ENCODE peak calls at places on chromosomes 3 and 15, in four cellular contexts. A is NT2/D1; Q is CD4-positive, alpha-beta memory T cell; M is CD4-positive, CD25-positive, alpha-beta regulatory T cell. P is an unnamed sample.

GRCh38 chr3:133956982-133957381 is 61.3 kb upstream of the RAB6B start:
- DNase-seq in A (no peak), Q (no peak), M (no peak), P (no peak)

GRCh38 chr3:4416961-4417360 is 50.1 kb downstream of the SUMF1 start:
- DNase-seq in A (no peak), Q (no peak), M (no peak), P (no peak)

GRCh38 chr3:71063768-71064287 is 519.7 kb downstream of the FOXP1 start:
- DNase-seq in A (no peak), Q (peak; percentile 68), M (peak; percentile 12), P (no peak)

GRCh38 chr3:42149537-42150426 is 58.6 kb downstream of the TRAK1 start:
- DNase-seq in A (no peak), Q (no peak), M (no peak), P (no peak)

GRCh38 chr3:13283877-13284264 is 136.3 kb downstream of the NUP210 start:
- DNase-seq in A (no peak), Q (no peak), M (no peak), P (no peak)

GRCh38 chr3:8663177-8664061 is 18.8 kb upstream of the SSUH2 start:
- DNase-seq in A (peak; percentile 78), Q (no peak), M (no peak), P (no peak)

GRCh38 chr3:143206955-143207337 is 87.4 kb downstream of the CHST2 start:
- DNase-seq in A (no peak), Q (no peak), M (no peak), P (no peak)

GRCh38 chr3:113167929-113168771 is 43.2 kb upstream of the BOC start:
- DNase-seq in A (no peak), Q (no peak), M (no peak), P (no peak)

GRCh38 chr15:62119224-62119925 is 45.7 kb downstream of the C2CD4B start:
- DNase-seq in A (no peak), Q (peak; percentile 45), M (no peak), P (no peak)

GRCh38 chr15:70314018-70314354 is 216.3 kb upstream of the TLE3 start:
- DNase-seq in A (no peak), Q (no peak), M (no peak), P (no peak)

GRCh38 chr3:54874816-54875556 is 52.9 kb downstream of the LRTM1 start:
- DNase-seq in A (no peak), Q (no peak), M (no peak), P (no peak)

GRCh38 chr3:139203752-139204151 is 140.1 kb upstream of the MRPS22 start:
- DNase-seq in A (no peak), Q (no peak), M (no peak), P (no peak)

GRCh38 chr15:68629519-68630204 is 50.9 kb downstream of the CORO2B start:
- DNase-seq in A (no peak), Q (no peak), M (no peak), P (no peak)

GRCh38 chr15:101175396-101175795 is 76.5 kb downstream of the CHSY1 start:
- DNase-seq in A (no peak), Q (no peak), M (no peak), P (no peak)

GRCh38 chr15:33392453-33392852 is 81.7 kb downstream of the RYR3 start:
- DNase-seq in A (no peak), Q (no peak), M (no peak), P (no peak)

GRCh38 chr3:8987673-8988655 is 24.7 kb upstream of the RAD18 start:
- DNase-seq in A (peak; percentile 79), Q (peak; percentile 58), M (peak; percentile 28), P (no peak)

GRCh38 chr3:134039161-134039862 is 9.6 kb upstream of the SLCO2A1 start:
- DNase-seq in A (no peak), Q (no peak), M (no peak), P (no peak)

GRCh38 chr15:98069256-98069655 is 108.8 kb downstream of the ARRDC4 start:
- DNase-seq in A (no peak), Q (no peak), M (no peak), P (no peak)

GRCh38 chr15:100628746-100629145 is 26.4 kb downstream of the ASB7 start:
- DNase-seq in A (no peak), Q (no peak), M (no peak), P (no peak)

GRCh38 chr15:39807791-39808190 is 25.1 kb upstream of the FSIP1 start:
- DNase-seq in A (no peak), Q (no peak), M (no peak), P (no peak)

GRCh38 chr3:128367726-128368125 is 99.0 kb downstream of the DNAJB8 start:
- DNase-seq in A (no peak), Q (no peak), M (no peak), P (no peak)

GRCh38 chr3:56810912-56811544 is 9.3 kb upstream of the ARHGEF3 start:
- DNase-seq in A (no peak), Q (no peak), M (no peak), P (no peak)

GRCh38 chr3:171044384-171044783 is 17.9 kb upstream of the SLC2A2 start:
- DNase-seq in A (no peak), Q (no peak), M (no peak), P (no peak)

GRCh38 chr3:52846427-52846983 is 11.7 kb upstream of the MUSTN1 start:
- DNase-seq in A (no peak), Q (no peak), M (no peak), P (no peak)

GRCh38 chr3:158419820-158420653 is 151.0 kb upstream of the MLF1 start:
- DNase-seq in A (no peak), Q (no peak), M (no peak), P (no peak)

GRCh38 chr15:99432271-99433025 is 133.3 kb upstream of the MEF2A start:
- DNase-seq in A (no peak), Q (no peak), M (no peak), P (no peak)

GRCh38 chr15:98126326-98127090 is 166.0 kb downstream of the ARRDC4 start:
- DNase-seq in A (no peak), Q (no peak), M (no peak), P (no peak)

GRCh38 chr15:101676965-101677364 is 24.8 kb upstream of the TM2D3 start:
- DNase-seq in A (no peak), Q (no peak), M (no peak), P (no peak)

GRCh38 chr3:8968375-8968882 is 5.2 kb upstream of the RAD18 start:
- DNase-seq in A (no peak), Q (no peak), M (no peak), P (no peak)

GRCh38 chr3:100400424-100400781 is 486 bp downstream of the TOMM70 start:
- DNase-seq in A (no peak), Q (peak; percentile 77), M (peak; percentile 27), P (peak; percentile 23)

GRCh38 chr3:109059289-109059688 is 58.6 kb downstream of the MORC1 start:
- DNase-seq in A (no peak), Q (no peak), M (no peak), P (no peak)

DNA sequence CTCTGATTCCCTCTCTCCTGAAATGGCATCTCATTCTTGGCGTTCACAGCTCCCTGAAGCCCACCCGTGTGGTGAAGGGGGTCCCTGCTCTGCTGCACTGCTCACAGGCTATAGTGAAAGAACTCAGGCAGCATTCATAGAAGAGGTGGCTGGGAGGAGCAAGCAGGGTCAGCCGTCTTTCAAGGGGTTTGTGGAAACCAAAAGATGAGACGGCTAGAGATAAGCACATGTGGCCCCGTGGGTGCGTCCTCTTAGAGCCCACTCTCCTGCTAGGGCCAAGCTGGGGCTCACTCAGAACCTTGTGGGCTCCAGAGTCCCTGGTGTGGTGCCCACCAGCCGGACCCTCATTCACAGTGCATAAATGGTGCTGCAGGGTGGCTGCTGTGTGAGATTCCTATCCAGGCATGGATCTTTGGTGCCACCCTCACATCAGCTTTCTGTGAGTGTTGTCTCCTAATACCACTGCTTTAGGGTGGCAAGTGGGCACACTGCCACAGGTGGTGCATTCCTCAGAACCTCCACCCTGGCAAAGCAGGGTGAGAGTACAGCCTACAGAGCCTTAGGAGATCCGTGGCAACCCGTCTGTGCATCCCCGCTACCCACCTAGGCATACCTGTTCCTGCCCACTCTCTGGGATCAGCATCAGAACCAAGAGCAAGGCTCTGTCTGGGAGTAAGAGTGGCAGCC is 11.2 kb upstream of the SEMA4B start:
- DNase-seq in A (no peak), Q (no peak), M (no peak), P (no peak)
- H3K4me1 ChIP-seq in A (peaks cover 19% of the 10 kb centered on the region), Q (peaks cover 21% of the 10 kb centered on the region), M (peaks cover 29% of the 10 kb centered on the region), P (peaks cover 34% of the 10 kb centered on the region)

GRCh38 chr3:11115548-11115947 is 38.7 kb upstream of the HRH1 start:
- DNase-seq in A (no peak), Q (no peak), M (no peak), P (no peak)

GRCh38 chr3:11118181-11118682 is 36.1 kb upstream of the HRH1 start:
- DNase-seq in A (no peak), Q (no peak), M (no peak), P (no peak)

GRCh38 chr3:11116336-11117059 is 37.8 kb upstream of the HRH1 start:
- DNase-seq in A (no peak), Q (no peak), M (no peak), P (no peak)

GRCh38 chr3:11120091-11120845 is 34.0 kb upstream of the HRH1 start:
- DNase-seq in A (no peak), Q (no peak), M (no peak), P (no peak)

DNA sequence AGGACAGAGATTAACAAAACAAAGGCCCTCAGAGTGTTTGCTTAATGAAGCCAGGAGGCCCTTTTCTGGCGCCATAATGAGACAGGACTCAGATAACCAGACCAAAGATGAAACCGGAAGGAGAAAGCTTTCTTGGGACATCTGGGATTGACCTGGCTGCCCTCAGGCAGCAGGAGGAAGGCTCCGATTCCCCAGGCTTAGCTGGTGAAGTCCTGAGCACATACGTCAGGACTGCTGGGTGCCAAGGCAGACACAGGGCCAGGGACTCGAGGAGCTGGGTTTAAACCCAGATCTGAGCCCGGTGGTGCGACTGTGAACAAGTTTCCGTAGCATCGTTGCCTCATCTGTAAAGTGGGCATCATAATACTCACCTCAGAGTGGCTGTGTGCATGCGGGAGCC is 36.7 kb upstream of the HRH1 start:
- DNase-seq in A (no peak), Q (no peak), M (no peak), P (no peak)
- H3K4me3 ChIP-seq in A (no peak overlapping the region), Q (no peak overlapping the region), M (no peak overlapping the region), P (no peak overlapping the region)

GRCh38 chr3:189192725-189193124 is 21.0 kb downstream of the TPRG1 start:
- DNase-seq in A (no peak), Q (no peak), M (no peak), P (no peak)

GRCh38 chr3:189195302-189195701 is 23.5 kb downstream of the TPRG1 start:
- DNase-seq in A (no peak), Q (no peak), M (no peak), P (no peak)
- H3K9me3 ChIP-seq in A (peaks cover 39% of the 10 kb centered on the region), Q (no peaks in the 10 kb centered on the region), M (peaks cover 46% of the 10 kb centered on the region), P (peaks cover 21% of the 10 kb centered on the region)

GRCh38 chr3:18385706-18386105 is 39.4 kb downstream of the SATB1 start:
- DNase-seq in A (no peak), Q (no peak), M (no peak), P (no peak)
- H3K4me1 ChIP-seq in A (no peaks in the 10 kb centered on the region), Q (peaks cover 30% of the 10 kb centered on the region), M (no peaks in the 10 kb centered on the region), P (peaks cover 57% of the 10 kb centered on the region)

DNA sequence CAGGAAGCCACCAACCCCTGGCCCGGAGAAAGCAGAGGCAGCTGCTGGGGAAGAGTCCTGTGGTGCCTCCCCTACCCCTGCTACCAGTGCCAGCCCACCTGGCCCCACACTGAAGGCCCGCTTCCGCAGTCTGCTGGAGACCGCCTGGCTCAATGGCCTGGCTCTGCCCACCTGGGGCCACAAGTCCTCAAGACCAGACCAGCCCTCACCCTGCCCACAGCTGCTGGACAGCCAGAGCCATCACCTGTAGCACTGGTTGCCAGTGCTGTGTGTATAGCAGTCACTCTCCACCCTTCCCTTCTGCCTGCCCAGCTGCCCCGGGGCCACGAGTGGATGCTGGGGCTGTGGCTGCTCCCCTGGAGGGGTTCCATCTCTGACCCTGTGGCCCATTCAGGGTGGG is 9.2 kb downstream of the C15orf39 start:
- DNase-seq in A (no peak), Q (no peak), M (no peak), P (no peak)
- H3K4me3 ChIP-seq in A (no peak overlapping the region), Q (no peak overlapping the region), M (no peak overlapping the region), P (no peak overlapping the region)